ENCODE peak calls at places on chromosome 20, in eight cellular contexts. H, N, L, K, J, E, A and S are unnamed samples. For H3K9me3, the result is how much of the 10 kb centered on the place peaks cover.

GRCh38 chr20:36629719-36630340 is 16.2 kb downstream of the SLA2 start:
- DNase-seq in E (no peak), H (no peak), L (peak), J (no peak), N (no peak), A (no peak), K (no peak), S (no peak)

GRCh38 chr20:5654557-5654956 is 95.6 kb upstream of the SHLD1 start:
- DNase-seq in H (peak), J (no peak), E (no peak), N (peak), K (no peak), L (no peak), A (no peak), S (no peak)

GRCh38 chr20:31494131-31494530 is 19.0 kb downstream of the REM1 start:
- DNase-seq in H (peak), A (no peak), K (peak), L (no peak), E (no peak), J (no peak), N (peak), S (no peak)

GRCh38 chr20:11716239-11716944 is 201.3 kb upstream of the BTBD3 start:
- DNase-seq in J (no peak), A (peak), N (peak), E (no peak), L (no peak), K (no peak), H (peak), S (no peak)

GRCh38 chr20:39271205-39271604 is 309.1 kb downstream of the DHX35 start:
- DNase-seq in N (no peak), L (no peak), H (no peak), J (no peak), K (no peak), A (no peak), E (no peak), S (no peak)

GRCh38 chr20:35369804-35370203 is 42.0 kb downstream of the UQCC1 start:
- DNase-seq in J (no peak), K (no peak), E (no peak), N (no peak), L (no peak), H (peak), A (no peak), S (no peak)

GRCh38 chr20:19506021-19506420 is 252.0 kb upstream of the RIN2 start:
- DNase-seq in A (no peak), E (no peak), H (no peak), J (no peak), K (no peak), N (no peak), L (no peak), S (no peak)

GRCh38 chr20:35467339-35468224 is 12.2 kb downstream of the CEP250 start:
- DNase-seq in A (no peak), N (no peak), E (no peak), K (no peak), L (no peak), J (no peak), H (peak), S (no peak)

GRCh38 chr20:17391108-17391771 is 139.9 kb downstream of the BFSP1 start:
- DNase-seq in N (no peak), H (no peak), E (no peak), A (no peak), J (no peak), K (no peak), L (no peak), S (no peak)

GRCh38 chr20:57215826-57216471 is 50.5 kb downstream of the BMP7 start:
- DNase-seq in J (no peak), N (no peak), E (no peak), L (no peak), K (no peak), A (no peak), H (no peak), S (no peak)

GRCh38 chr20:5781798-5782750 is 31.9 kb downstream of the SHLD1 start:
- DNase-seq in A (no peak), L (no peak), H (no peak), J (peak), N (no peak), E (peak), K (no peak), S (no peak)

GRCh38 chr20:35285806-35286076 is 1.2 kb upstream of the EIF6 start:
- DNase-seq in L (no peak), E (no peak), H (peak), J (no peak), A (no peak), N (no peak), K (no peak), S (no peak)

GRCh38 chr20:32920530-32921298 is 62.0 kb downstream of the EFCAB8 start:
- DNase-seq in J (no peak), H (no peak), N (no peak), K (no peak), A (no peak), L (no peak), E (peak), S (no peak)

GRCh38 chr20:3815703-3816315 is 4.5 kb upstream of the AP5S1 start:
- DNase-seq in N (no peak), H (no peak), E (no peak), A (no peak), K (no peak), L (peak), J (no peak), S (no peak)

GRCh38 chr20:33689973-33690372 is 3.8 kb upstream of the E2F1 start:
- DNase-seq in A (no peak), L (peak), E (no peak), J (no peak), N (no peak), K (no peak), H (peak), S (peak)

GRCh38 chr20:59620860-59621485 is 16.6 kb downstream of the PHACTR3 start:
- DNase-seq in E (no peak), N (no peak), K (no peak), H (no peak), A (no peak), L (no peak), J (no peak), S (no peak)
- H3K9me3 ChIP-seq in E (under half), N (under half), K (half or more), H (under half), A (under half), L (under half), J (under half), S (under half)

GRCh38 chr20:49281059-49281912 is 3.4 kb upstream of the ZNFX1 start:
- DNase-seq in L (no peak), K (no peak), J (no peak), A (no peak), N (no peak), H (no peak), E (no peak), S (no peak)

GRCh38 chr20:49283176-49283702 is 5.4 kb upstream of the ZNFX1 start:
- DNase-seq in K (no peak), J (no peak), E (no peak), H (no peak), L (no peak), A (no peak), N (no peak), S (no peak)

GRCh38 chr20:49283703-49284625 is 6.1 kb upstream of the ZNFX1 start:
- DNase-seq in N (no peak), A (no peak), K (no peak), J (no peak), E (no peak), L (no peak), H (no peak), S (no peak)

GRCh38 chr20:49281913-49282467 is 4.1 kb upstream of the ZNFX1 start:
- DNase-seq in N (no peak), L (no peak), K (no peak), J (no peak), E (no peak), A (no peak), H (no peak), S (no peak)

DNA sequence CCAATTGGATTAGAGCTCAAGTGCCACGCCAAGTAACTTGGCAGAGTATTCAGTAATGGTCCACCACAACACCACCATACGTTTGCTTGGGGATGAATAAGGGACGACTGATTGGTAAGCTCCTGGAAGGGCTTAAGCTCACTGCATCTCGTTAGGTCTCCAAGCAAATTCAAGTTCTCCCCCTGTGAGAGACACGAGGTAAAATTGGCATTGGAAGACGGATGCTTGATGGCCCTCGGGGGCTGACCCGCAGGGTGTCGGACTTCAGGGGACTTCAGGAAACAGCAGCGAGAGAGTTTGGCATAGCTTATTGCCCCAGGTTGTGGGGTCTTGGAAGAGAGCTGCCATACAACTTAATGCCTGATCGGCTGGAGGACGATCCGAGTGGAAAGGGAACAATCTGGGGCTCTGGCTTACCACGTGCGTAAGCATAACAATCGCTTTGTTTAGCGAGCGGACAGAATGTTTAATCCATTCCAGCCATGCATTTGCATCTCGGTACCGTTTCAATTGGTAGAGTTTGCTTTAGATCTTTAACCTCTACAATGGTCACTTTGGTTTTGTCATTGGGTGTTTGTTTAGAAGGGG is 4.8 kb upstream of the ZNFX1 start:
- DNase-seq in H (no peak), E (no peak), J (no peak), A (no peak), N (no peak), K (no peak), L (no peak), S (no peak)
- H3K9me3 ChIP-seq in H (under half), E (under half), J (under half), A (half or more), N (under half), K (under half), L (half or more), S (half or more)

GRCh38 chr20:59643616-59644061 is 39.3 kb downstream of the PHACTR3 start:
- DNase-seq in H (no peak), L (no peak), A (no peak), E (peak), N (no peak), J (no peak), K (no peak), S (no peak)
- H3K9me3 ChIP-seq in H (under half), L (under half), A (under half), E (under half), N (under half), J (under half), K (half or more), S (under half)

GRCh38 chr20:41081276-41081814 is 52.7 kb downstream of the TOP1 start:
- DNase-seq in N (no peak), E (no peak), K (no peak), A (no peak), J (no peak), L (no peak), H (peak), S (no peak)

GRCh38 chr20:41085606-41086005 is 51.7 kb upstream of the PLCG1 start:
- DNase-seq in H (no peak), N (no peak), K (no peak), J (no peak), A (no peak), E (no peak), L (no peak), S (no peak)

GRCh38 chr20:41079066-41079465 is 50.4 kb downstream of the TOP1 start:
- DNase-seq in K (no peak), H (no peak), J (no peak), A (no peak), E (no peak), N (no peak), L (no peak), S (no peak)

GRCh38 chr20:41080866-41081265 is 52.2 kb downstream of the TOP1 start:
- DNase-seq in A (no peak), K (no peak), N (no peak), E (no peak), J (no peak), L (no peak), H (peak), S (no peak)

DNA sequence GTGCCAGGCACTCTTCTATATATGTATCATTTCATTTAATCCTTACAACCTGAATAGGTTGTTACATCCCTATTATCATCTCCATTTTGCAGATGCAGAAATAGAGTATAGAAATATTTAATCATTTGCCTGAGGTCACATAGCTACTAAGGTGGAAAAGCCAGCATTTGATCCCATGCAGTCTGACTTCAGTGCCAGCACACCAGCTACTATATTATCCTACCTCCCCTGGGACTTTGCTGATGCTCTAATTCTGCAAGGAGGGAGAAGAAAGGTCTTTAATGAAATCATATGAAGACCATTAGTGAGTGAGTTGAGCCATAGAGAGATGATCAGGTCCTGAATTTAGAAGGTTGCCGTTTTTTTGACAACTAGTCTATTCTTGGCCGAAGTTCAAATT is 53.7 kb downstream of the TOP1 start:
- DNase-seq in H (no peak), N (no peak), K (no peak), L (no peak), A (no peak), J (no peak), E (no peak), S (no peak)
- H3K9me3 ChIP-seq in H (under half), N (under half), K (under half), L (under half), A (under half), J (under half), E (under half), S (under half)

GRCh38 chr20:29443819-29444218 is 1813.6 kb upstream of the DEFB115 start:
- DNase-seq in H (no peak), K (no peak), N (no peak), J (no peak), E (no peak), A (no peak), L (peak), S (no peak)
- H3K9me3 ChIP-seq in H (under half), K (under half), N (under half), J (under half), E (under half), A (under half), L (under half), S (under half)

GRCh38 chr20:46505501-46505900 is 7.9 kb downstream of the ZNF334 start:
- DNase-seq in J (no peak), E (no peak), N (no peak), L (no peak), K (no peak), A (no peak), H (no peak), S (no peak)
- H3K9me3 ChIP-seq in J (under half), E (under half), N (under half), L (under half), K (half or more), A (half or more), H (under half), S (under half)

DNA sequence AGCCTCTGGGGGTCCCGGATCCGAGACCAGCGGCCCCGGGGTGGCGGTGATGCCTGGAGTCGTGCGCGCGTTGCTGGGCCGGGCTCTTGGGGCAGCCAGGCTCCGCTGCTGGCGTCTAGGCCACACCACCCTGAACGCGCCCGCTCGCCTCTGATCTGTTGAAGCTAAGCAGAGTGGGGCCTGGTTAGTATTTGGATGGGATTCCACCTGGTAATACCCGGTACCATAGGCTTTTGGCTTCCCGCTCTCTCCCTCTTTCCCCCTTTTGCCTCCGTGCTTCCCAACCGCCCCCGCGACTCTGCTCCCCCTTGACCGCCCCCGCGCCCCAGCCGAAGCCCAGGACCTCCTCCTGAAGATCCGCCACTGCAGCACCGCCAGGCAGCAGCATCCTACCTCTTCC is 1383.5 kb upstream of the DEFB115 start:
- DNase-seq in N (no peak), H (peak), L (peak), K (peak), E (peak), A (no peak), J (no peak), S (no peak)
- H3K9me3 ChIP-seq in N (under half), H (under half), L (under half), K (under half), E (under half), A (under half), J (under half), S (under half)

GRCh38 chr20:60428651-60429050 is 470.4 kb downstream of the CDH26 start:
- DNase-seq in H (no peak), N (no peak), E (no peak), A (no peak), J (no peak), K (no peak), L (no peak), S (no peak)

GRCh38 chr20:60427516-60427915 is 469.3 kb downstream of the CDH26 start:
- DNase-seq in A (no peak), J (no peak), N (no peak), K (no peak), E (no peak), H (no peak), L (no peak), S (no peak)

GRCh38 chr20:60422848-60423247 is 464.6 kb downstream of the CDH26 start:
- DNase-seq in A (no peak), E (no peak), N (no peak), K (no peak), L (no peak), H (no peak), J (no peak), S (no peak)

GRCh38 chr20:60420676-60421229 is 462.5 kb downstream of the CDH26 start:
- DNase-seq in H (no peak), N (no peak), E (no peak), K (no peak), L (no peak), A (no peak), J (no peak), S (no peak)

GRCh38 chr20:60424267-60424904 is 466.2 kb downstream of the CDH26 start:
- DNase-seq in A (no peak), K (no peak), H (peak), E (no peak), N (no peak), L (no peak), J (no peak), S (no peak)
- H3K9me3 ChIP-seq in A (under half), K (under half), H (under half), E (under half), N (under half), L (under half), J (under half), S (under half)

DNA sequence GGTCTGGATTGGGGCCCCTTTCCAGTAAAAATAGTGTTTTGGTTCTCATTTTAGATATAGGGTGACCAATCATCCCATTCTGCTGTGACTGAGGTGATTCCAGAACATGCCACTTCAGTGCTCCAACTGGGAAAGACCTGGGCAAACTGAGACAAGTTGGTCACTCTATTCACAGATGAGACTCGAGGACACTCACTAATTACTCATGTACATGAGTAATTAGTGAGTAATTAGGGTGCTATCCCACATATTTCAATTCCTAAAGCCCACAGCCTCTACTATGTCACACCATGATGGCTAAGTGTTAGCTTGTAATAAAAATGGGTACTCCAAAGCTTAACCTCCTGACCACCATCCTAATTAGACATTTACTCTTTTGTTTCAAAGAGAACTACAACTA is 86.0 kb downstream of the CBLN4 start:
- DNase-seq in E (no peak), K (no peak), L (no peak), N (no peak), J (no peak), H (no peak), A (no peak), S (no peak)
- H3K9me3 ChIP-seq in E (under half), K (under half), L (under half), N (under half), J (under half), H (under half), A (under half), S (under half)